ENCODE peak calls at places on chromosomes 6 and 20, in five cellular contexts. One of them, this sample, is unnamed.

GRCh38 chr20:20768202-20768815 is 55.9 kb upstream of the RALGAPA2 start:
- DNase-seq in endothelial cell: no peak
- DNase-seq in amniotic epithelial cell: no peak
- DNase-seq in Karpas-422: no peak
- DNase-seq in MCF 10A: no peak
- DNase-seq in this sample: no peak

GRCh38 chr20:48921883-48922867 is 664 bp downstream of the ARFGEF2 start:
- DNase-seq in endothelial cell: no peak
- DNase-seq in amniotic epithelial cell: peak
- DNase-seq in Karpas-422: peak
- DNase-seq in MCF 10A: peak
- DNase-seq in this sample: peak

GRCh38 chr6:30093951-30094350 is 18.4 kb upstream of the RNF39 start:
- DNase-seq in endothelial cell: no peak
- DNase-seq in amniotic epithelial cell: no peak
- DNase-seq in Karpas-422: no peak
- DNase-seq in MCF 10A: no peak
- DNase-seq in this sample: no peak

GRCh38 chr20:63345328-63346100 is 15.6 kb downstream of the CHRNA4 start:
- DNase-seq in endothelial cell: no peak
- DNase-seq in amniotic epithelial cell: no peak
- DNase-seq in Karpas-422: no peak
- DNase-seq in MCF 10A: no peak
- DNase-seq in this sample: no peak

GRCh38 chr6:80214436-80215022 is 108.1 kb downstream of the BCKDHB start:
- DNase-seq in endothelial cell: peak
- DNase-seq in amniotic epithelial cell: peak
- DNase-seq in Karpas-422: peak
- DNase-seq in MCF 10A: peak
- DNase-seq in this sample: peak

GRCh38 chr20:23155141-23155590 is 69.0 kb upstream of the CD93 start:
- DNase-seq in endothelial cell: no peak
- DNase-seq in amniotic epithelial cell: no peak
- DNase-seq in Karpas-422: peak
- DNase-seq in MCF 10A: peak
- DNase-seq in this sample: peak

GRCh38 chr6:7241709-7242645 is 71.0 kb downstream of the SSR1 start:
- DNase-seq in endothelial cell: no peak
- DNase-seq in amniotic epithelial cell: no peak
- DNase-seq in Karpas-422: no peak
- DNase-seq in MCF 10A: no peak
- DNase-seq in this sample: no peak

GRCh38 chr6:38524436-38525145 is 115.1 kb downstream of the BTBD9 start:
- DNase-seq in endothelial cell: no peak
- DNase-seq in amniotic epithelial cell: no peak
- DNase-seq in Karpas-422: no peak
- DNase-seq in MCF 10A: no peak
- DNase-seq in this sample: no peak

GRCh38 chr20:46695888-46696287 is 6.6 kb upstream of the TP53RK start:
- DNase-seq in endothelial cell: no peak
- DNase-seq in amniotic epithelial cell: peak
- DNase-seq in Karpas-422: no peak
- DNase-seq in MCF 10A: no peak
- DNase-seq in this sample: no peak

GRCh38 chr6:67131827-67132226 is 1424.8 kb upstream of the EYS start:
- DNase-seq in endothelial cell: no peak
- DNase-seq in amniotic epithelial cell: no peak
- DNase-seq in Karpas-422: no peak
- DNase-seq in MCF 10A: no peak
- DNase-seq in this sample: no peak

GRCh38 chr20:6381887-6382286 is 259.1 kb upstream of the FERMT1 start:
- DNase-seq in endothelial cell: peak
- DNase-seq in amniotic epithelial cell: peak
- DNase-seq in Karpas-422: no peak
- DNase-seq in MCF 10A: peak
- DNase-seq in this sample: no peak

GRCh38 chr6:26232950-26233607 is 131.9 kb upstream of the BTN3A2 start:
- DNase-seq in endothelial cell: no peak
- DNase-seq in amniotic epithelial cell: peak
- DNase-seq in Karpas-422: no peak
- DNase-seq in MCF 10A: no peak
- DNase-seq in this sample: peak

GRCh38 chr6:53752856-53753255 is 41.9 kb upstream of the LRRC1 start:
- DNase-seq in endothelial cell: no peak
- DNase-seq in amniotic epithelial cell: peak
- DNase-seq in Karpas-422: no peak
- DNase-seq in MCF 10A: peak
- DNase-seq in this sample: no peak

GRCh38 chr20:48041078-48041780 is 255.9 kb upstream of the SULF2 start:
- DNase-seq in endothelial cell: no peak
- DNase-seq in amniotic epithelial cell: no peak
- DNase-seq in Karpas-422: no peak
- DNase-seq in MCF 10A: no peak
- DNase-seq in this sample: no peak

GRCh38 chr20:44959082-44959895 is 908 bp downstream of the TOMM34 start:
- DNase-seq in endothelial cell: no peak
- DNase-seq in amniotic epithelial cell: peak
- DNase-seq in Karpas-422: peak
- DNase-seq in MCF 10A: peak
- DNase-seq in this sample: peak

GRCh38 chr6:41367700-41368099 is 32.3 kb downstream of the NCR2 start:
- DNase-seq in endothelial cell: peak
- DNase-seq in amniotic epithelial cell: peak
- DNase-seq in Karpas-422: peak
- DNase-seq in MCF 10A: peak
- DNase-seq in this sample: no peak

GRCh38 chr6:157213426-157213825 is 109.9 kb downstream of the TMEM242 start:
- DNase-seq in endothelial cell: no peak
- DNase-seq in amniotic epithelial cell: no peak
- DNase-seq in Karpas-422: no peak
- DNase-seq in MCF 10A: no peak
- DNase-seq in this sample: no peak

GRCh38 chr20:3786126-3786484 is 435 bp downstream of the CENPB start:
- DNase-seq in endothelial cell: peak
- DNase-seq in amniotic epithelial cell: peak
- DNase-seq in Karpas-422: no peak
- DNase-seq in MCF 10A: peak
- DNase-seq in this sample: peak

GRCh38 chr20:9759392-9759791 is 79.5 kb downstream of the PAK5 start:
- DNase-seq in endothelial cell: no peak
- DNase-seq in amniotic epithelial cell: no peak
- DNase-seq in Karpas-422: no peak
- DNase-seq in MCF 10A: no peak
- DNase-seq in this sample: no peak

GRCh38 chr6:157861184-157861583 is 38.1 kb downstream of the SNX9 start:
- DNase-seq in endothelial cell: no peak
- DNase-seq in amniotic epithelial cell: peak
- DNase-seq in Karpas-422: no peak
- DNase-seq in MCF 10A: no peak
- DNase-seq in this sample: peak

GRCh38 chr20:44526129-44526528 is 4.3 kb upstream of the SERINC3 start:
- DNase-seq in endothelial cell: no peak
- DNase-seq in amniotic epithelial cell: peak
- DNase-seq in Karpas-422: no peak
- DNase-seq in MCF 10A: peak
- DNase-seq in this sample: peak

This sample was measured in erythroblast.